ENCODE peak calls at places on chromosomes 13 and 19, in seven cellular contexts. C, A, U, I, W, N and J are unnamed samples.

GRCh38 chr19:49064768-49065611 is at the start of gene NTF4:
- DNase-seq in N (peak; percentile 50), I (no peak), U (no peak), C (no peak), A (peak; percentile 92), W (peak; percentile 51), J (no peak)

GRCh38 chr19:19860756-19861390 is 4.8 kb upstream of the ZNF253 start:
- DNase-seq in A (no peak), W (no peak), C (no peak), N (peak; percentile 48), U (peak; percentile 54), I (no peak), J (no peak)

GRCh38 chr19:48806518-48806817 is 4.4 kb downstream of the BCAT2 start:
- DNase-seq in N (no peak), U (no peak), W (no peak), I (no peak), A (peak; percentile 81), C (no peak), J (no peak)

GRCh38 chr19:2275588-2276428 is 6.2 kb downstream of the PEAK3 start:
- DNase-seq in W (no peak), A (no peak), C (no peak), I (no peak), N (no peak), U (no peak), J (no peak)

GRCh38 chr13:103328899-103329298 is 262.7 kb upstream of the SLC10A2 start:
- DNase-seq in N (peak; percentile 18), U (no peak), I (no peak), A (no peak), C (no peak), W (peak; percentile 1), J (peak; percentile 28)

GRCh38 chr13:40120288-40120687 is 464.8 kb downstream of the COG6 start:
- DNase-seq in W (peak; percentile 25), I (no peak), N (peak; percentile 88), U (no peak), A (no peak), C (no peak), J (no peak)

GRCh38 chr19:49427855-49428546 is 2.8 kb downstream of the GFY start:
- DNase-seq in W (peak; percentile 14), C (no peak), I (no peak), N (no peak), U (no peak), A (no peak), J (no peak)

GRCh38 chr13:112638157-112638750 is 50.3 kb upstream of the TUBGCP3 start:
- DNase-seq in W (no peak), N (no peak), C (peak; percentile 24), I (no peak), A (no peak), U (no peak), J (peak; percentile 11)

GRCh38 chr19:38264486-38265212 is at the start of gene SPINT2:
- DNase-seq in U (no peak), W (no peak), C (peak; percentile 71), A (no peak), N (no peak), I (no peak), J (no peak)

GRCh38 chr19:48842744-48843162 is 6.5 kb upstream of the HSD17B14 start:
- DNase-seq in U (peak; percentile 60), C (no peak), W (no peak), A (peak; percentile 67), I (peak; percentile 48), N (peak; percentile 69), J (no peak)

DNA sequence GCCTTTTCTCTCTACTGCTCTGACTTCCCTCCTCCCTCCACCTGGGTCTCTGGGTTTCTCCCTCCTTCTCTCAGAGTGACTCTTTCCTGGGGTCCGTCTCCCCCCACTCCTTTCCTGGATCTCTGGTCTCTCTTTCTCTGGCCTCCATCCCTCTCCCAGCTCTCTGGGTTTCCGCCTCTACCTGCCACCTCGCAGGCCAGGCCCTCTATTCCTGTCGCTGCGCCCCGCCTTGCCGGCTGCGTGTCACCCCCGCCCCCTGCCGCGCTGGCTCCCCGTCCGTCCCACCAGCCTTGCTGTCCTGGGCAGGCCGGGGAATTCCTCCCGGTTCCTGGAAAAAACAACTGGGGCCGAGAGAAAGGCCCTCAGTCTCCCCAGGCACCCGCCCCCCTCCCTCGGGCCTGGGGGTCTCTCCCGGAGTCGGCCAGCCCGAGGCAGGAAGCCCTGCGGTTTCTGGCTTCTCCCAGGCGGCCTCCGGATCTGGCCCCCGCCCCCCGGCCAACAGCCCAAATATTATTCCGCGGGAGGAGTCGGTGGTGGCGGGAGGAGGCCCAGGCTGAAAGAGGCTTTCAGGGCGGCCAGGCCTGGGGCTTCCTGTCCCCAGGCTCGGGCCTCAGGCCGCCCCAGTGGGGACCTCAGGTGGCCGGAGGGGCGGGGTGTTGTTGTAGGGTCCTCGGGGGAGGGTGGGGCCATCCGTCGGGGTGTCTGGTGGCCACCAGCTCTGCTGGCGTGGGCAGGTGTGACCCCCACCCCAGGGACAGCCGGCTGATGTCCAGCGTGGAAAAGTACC is 9.3 kb downstream of the IRF2BP1 start:
- DNase-seq in U (no peak), N (peak; percentile 75), I (peak; percentile 16), C (peak; percentile 76), A (no peak), W (no peak), J (no peak)
- H3K4me1 ChIP-seq in U (peaks cover 12% of the 10 kb centered on the region), N (peaks cover 9% of the 10 kb centered on the region), I (peaks cover 4% of the 10 kb centered on the region), C (peaks cover 83% of the 10 kb centered on the region), A (peaks cover 55% of the 10 kb centered on the region), W (peaks cover 2% of the 10 kb centered on the region), J (peaks cover 4% of the 10 kb centered on the region)

DNA sequence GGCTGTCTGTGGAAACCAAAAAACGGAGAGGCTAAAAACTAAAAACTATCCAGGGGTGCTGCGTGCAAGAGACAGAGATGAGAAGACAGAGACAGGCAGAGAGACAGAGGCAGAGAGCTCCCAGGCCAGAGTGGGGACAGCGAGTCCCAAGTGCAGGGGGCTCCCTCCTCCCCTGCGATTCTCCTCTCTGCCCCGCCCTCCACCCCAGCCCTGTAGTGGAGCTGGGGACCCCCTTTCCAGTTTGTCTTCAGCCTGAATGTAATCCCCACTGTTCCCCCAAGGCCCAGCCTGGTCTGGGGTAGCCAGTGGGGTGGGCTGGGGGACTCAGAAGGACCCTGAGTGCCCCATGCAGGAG is 2.0 kb downstream of the NFIC start:
- DNase-seq in C (no peak), W (no peak), U (no peak), I (no peak), N (no peak), A (no peak), J (no peak)
- H3K4me1 ChIP-seq in C (peaks cover 34% of the 10 kb centered on the region), W (peaks cover 39% of the 10 kb centered on the region), U (peaks cover 24% of the 10 kb centered on the region), I (peaks cover 36% of the 10 kb centered on the region), N (peaks cover 24% of the 10 kb centered on the region), A (no peaks in the 10 kb centered on the region), J (no peaks in the 10 kb centered on the region)

DNA sequence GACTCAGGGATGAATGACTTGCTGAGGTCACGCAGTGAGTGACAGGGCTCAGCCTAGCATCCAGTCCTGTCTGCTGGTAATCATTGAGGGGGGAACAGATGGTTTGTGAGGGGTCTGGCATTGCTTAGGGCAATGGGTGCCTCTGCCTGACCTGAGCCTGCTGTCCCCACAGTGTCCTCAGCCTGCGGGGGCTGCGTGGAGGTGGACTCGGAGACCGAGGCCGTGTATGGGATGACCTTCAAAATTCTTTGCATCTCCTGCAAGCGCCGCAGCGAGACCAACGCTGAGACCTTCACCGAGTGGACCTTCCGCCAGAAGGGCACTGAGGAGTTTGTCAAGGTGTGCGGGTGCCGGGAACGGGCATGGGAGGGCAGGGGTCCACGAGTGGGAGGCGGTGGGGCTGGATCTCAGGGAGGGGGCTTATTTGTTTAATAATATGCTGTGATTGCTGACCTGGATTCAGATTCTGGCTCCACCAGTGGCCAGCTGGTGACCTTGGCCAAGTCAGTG is 2.1 kb downstream of the SCN1B start:
- DNase-seq in U (no peak), A (no peak), N (no peak), C (no peak), I (no peak), W (no peak), J (no peak)
- H3K4me1 ChIP-seq in U (peaks cover 13% of the 10 kb centered on the region), A (peaks cover 10% of the 10 kb centered on the region), N (no peaks in the 10 kb centered on the region), C (peaks cover 6% of the 10 kb centered on the region), I (peaks cover 3% of the 10 kb centered on the region), W (peaks cover 5% of the 10 kb centered on the region), J (no peaks in the 10 kb centered on the region)

GRCh38 chr19:47022541-47023447 is 3.2 kb downstream of the NPAS1 start:
- DNase-seq in I (no peak), W (no peak), N (no peak), C (no peak), U (no peak), A (no peak), J (no peak)
- H3K4me1 ChIP-seq in I (peaks cover 4% of the 10 kb centered on the region), W (peaks cover 19% of the 10 kb centered on the region), N (peaks cover 9% of the 10 kb centered on the region), C (peaks cover 19% of the 10 kb centered on the region), U (peaks cover 29% of the 10 kb centered on the region), A (peaks cover 8% of the 10 kb centered on the region), J (no peaks in the 10 kb centered on the region)

DNA sequence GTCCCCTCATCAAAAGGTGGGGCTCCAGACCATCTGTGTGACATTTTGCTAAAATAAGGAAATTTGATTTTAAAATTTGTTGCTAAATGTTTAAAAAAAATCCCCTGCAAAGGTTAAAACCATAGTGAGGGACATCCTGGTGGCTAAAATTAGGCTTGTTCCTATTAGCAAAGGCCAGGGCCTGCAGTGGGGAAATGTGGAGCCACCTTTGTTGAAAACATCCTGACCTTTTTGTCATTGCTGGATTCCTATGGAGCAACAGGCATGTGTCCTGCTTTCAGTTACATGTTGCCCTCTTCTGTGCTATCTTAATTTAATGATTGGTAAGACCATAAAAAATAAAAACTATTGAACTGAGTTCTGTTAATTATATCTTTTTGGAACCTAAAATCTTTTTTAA is 524.3 kb downstream of the KCTD12 start:
- DNase-seq in A (no peak), W (no peak), N (no peak), I (no peak), C (no peak), U (no peak), J (no peak)
- H3K4me1 ChIP-seq in A (no peaks in the 10 kb centered on the region), W (no peaks in the 10 kb centered on the region), N (peaks cover 9% of the 10 kb centered on the region), I (no peaks in the 10 kb centered on the region), C (no peaks in the 10 kb centered on the region), U (no peaks in the 10 kb centered on the region), J (no peaks in the 10 kb centered on the region)